ENCODE peak calls at places on chromosomes 6 and 20, in eight cellular contexts. V is iris pigment epithelial cell, Q is HEK293T, F is T-helper 1 cell, Z is hippocampal formation, A is posterior cingulate gyrus, W is AG08395, K is nephron progenitor cell. L is an unnamed sample.

GRCh38 chr6:89951574-89952360 is 57.5 kb downstream of the GJA10 start:
- DNase-seq in K (peak; percentile 20), A (peak; percentile 70), V (peak; percentile 86), W (no peak), Z (peak; percentile 52), Q (no peak), F (no peak), L (no peak)

GRCh38 chr6:10205120-10205519 is 209.8 kb downstream of the TFAP2A start:
- DNase-seq in F (no peak), Z (no peak), V (no peak), Q (no peak), W (no peak), A (no peak), K (no peak), L (no peak)

GRCh38 chr6:138817799-138818198 is 21.9 kb downstream of the ECT2L start:
- DNase-seq in F (no peak), V (peak; percentile 90), Z (no peak), K (peak; percentile 4), Q (no peak), A (no peak), W (peak; percentile 73), L (peak; percentile 78)

GRCh38 chr20:46286380-46286779 is 21.9 kb downstream of the CDH22 start:
- DNase-seq in W (no peak), Q (no peak), K (no peak), F (no peak), Z (no peak), A (no peak), V (no peak), L (no peak)

GRCh38 chr6:79946773-79947190 is 571 bp downstream of the ELOVL4 start:
- DNase-seq in K (peak; percentile 53), Z (peak; percentile 32), F (peak; percentile 11), W (peak; percentile 43), V (peak; percentile 40), Q (peak; percentile 28), A (peak; percentile 29), L (peak; percentile 43)

GRCh38 chr20:47559141-47559540 is 57.5 kb downstream of the NCOA3 start:
- DNase-seq in A (no peak), V (no peak), W (no peak), Z (no peak), F (no peak), Q (no peak), K (no peak), L (no peak)

GRCh38 chr6:110040716-110041115 is 62.6 kb downstream of the GPR6 start:
- DNase-seq in Q (no peak), F (no peak), A (no peak), K (no peak), V (no peak), Z (no peak), W (no peak), L (no peak)

GRCh38 chr6:26224940-26225847 is 138.0 kb downstream of the HFE start:
- DNase-seq in V (peak; percentile 93), Z (no peak), A (no peak), W (peak; percentile 77), K (peak; percentile 68), F (no peak), Q (no peak), L (peak; percentile 94)

GRCh38 chr6:124882580-124883393 is 79.5 kb upstream of the RNF217 start:
- DNase-seq in K (no peak), W (peak; percentile 18), F (no peak), Z (no peak), Q (no peak), A (no peak), V (peak; percentile 73), L (peak; percentile 47)

GRCh38 chr6:110158479-110158878 is 21.0 kb downstream of the WASF1 start:
- DNase-seq in V (peak; percentile 21), W (no peak), F (no peak), A (no peak), Z (no peak), K (no peak), Q (no peak), L (no peak)

GRCh38 chr6:50602191-50602810 is 111.0 kb upstream of the TFAP2D start:
- DNase-seq in V (peak; percentile 23), A (no peak), Z (no peak), W (peak; percentile 22), Q (peak; percentile 9), K (peak; percentile 20), F (no peak), L (peak; percentile 20)

GRCh38 chr6:129691043-129691640 is 18.8 kb downstream of the ARHGAP18 start:
- DNase-seq in Z (no peak), Q (no peak), V (no peak), F (no peak), K (no peak), A (no peak), W (no peak), L (no peak)

GRCh38 chr6:137148291-137149076 is 25.0 kb downstream of the IL22RA2 start:
- DNase-seq in Q (no peak), V (peak; percentile 91), K (no peak), Z (no peak), W (peak; percentile 8), A (no peak), F (no peak), L (peak; percentile 43)

GRCh38 chr6:113490356-113490755 is 366.8 kb upstream of the MARCKS start:
- DNase-seq in V (no peak), F (no peak), A (no peak), Q (no peak), W (no peak), Z (no peak), K (no peak), L (no peak)

GRCh38 chr6:100210138-100210872 is 216.3 kb upstream of the MCHR2 start:
- DNase-seq in W (no peak), V (no peak), Z (no peak), F (no peak), Q (no peak), A (no peak), K (no peak), L (no peak)

GRCh38 chr6:134589512-134589911 is 271.6 kb upstream of the SGK1 start:
- DNase-seq in F (no peak), Z (no peak), A (no peak), W (peak; percentile 92), Q (no peak), K (no peak), V (peak; percentile 99), L (peak; percentile 99)

L was measured in EL.